ENCODE peak calls at places on chromosomes 4 and X, in four cellular contexts. One of them, this sample, is unnamed.

GRCh38 chr4:82988323-82988832 is 22.2 kb downstream of the LIN54 start:
- DNase-seq in HepG2: no peak
- DNase-seq in GM12878: no peak
- DNase-seq in K562: no peak
- DNase-seq in this sample: no peak

GRCh38 chrX:147637190-147637589 is 274.5 kb upstream of the FMR1 start:
- DNase-seq in HepG2: no peak
- DNase-seq in GM12878: no peak
- DNase-seq in K562: no peak
- DNase-seq in this sample: no peak

GRCh38 chr4:680931-681645 is 6.7 kb downstream of the MYL5 start:
- DNase-seq in HepG2: no peak
- DNase-seq in GM12878: no peak
- DNase-seq in K562: peak
- DNase-seq in this sample: peak

GRCh38 chr4:1775731-1776500 is 17.2 kb upstream of the FGFR3 start:
- DNase-seq in HepG2: peak
- DNase-seq in GM12878: no peak
- DNase-seq in K562: no peak
- DNase-seq in this sample: no peak

GRCh38 chr4:40196724-40197281 is at the start of gene RHOH:
- DNase-seq in HepG2: no peak
- DNase-seq in GM12878: no peak
- DNase-seq in K562: no peak
- DNase-seq in this sample: no peak

GRCh38 chr4:174136013-174136412 is 147.5 kb downstream of the FBXO8 start:
- DNase-seq in HepG2: no peak
- DNase-seq in GM12878: no peak
- DNase-seq in K562: no peak
- DNase-seq in this sample: no peak

GRCh38 chr4:184887947-184888346 is 62.2 kb upstream of the ACSL1 start:
- DNase-seq in HepG2: no peak
- DNase-seq in GM12878: no peak
- DNase-seq in K562: no peak
- DNase-seq in this sample: no peak

GRCh38 chr4:67891645-67892044 is 7.8 kb upstream of the TMPRSS11D start:
- DNase-seq in HepG2: no peak
- DNase-seq in GM12878: no peak
- DNase-seq in K562: no peak
- DNase-seq in this sample: no peak

GRCh38 chr4:125062079-125062478 is 252.7 kb upstream of the FAT4 start:
- DNase-seq in HepG2: no peak
- DNase-seq in GM12878: no peak
- DNase-seq in K562: no peak
- DNase-seq in this sample: no peak

GRCh38 chrX:69109706-69110635 is 55.3 kb downstream of the PJA1 start:
- DNase-seq in HepG2: no peak
- DNase-seq in GM12878: no peak
- DNase-seq in K562: peak
- DNase-seq in this sample: no peak

GRCh38 chrX:34764842-34765241 is 107.8 kb upstream of the TMEM47 start:
- DNase-seq in HepG2: no peak
- DNase-seq in GM12878: no peak
- DNase-seq in K562: no peak
- DNase-seq in this sample: no peak

GRCh38 chr4:48664938-48665337 is 115.1 kb downstream of the FRYL start:
- DNase-seq in HepG2: no peak
- DNase-seq in GM12878: no peak
- DNase-seq in K562: no peak
- DNase-seq in this sample: no peak

GRCh38 chr4:63563288-63564014 is 845.8 kb downstream of the TECRL start:
- DNase-seq in HepG2: no peak
- DNase-seq in GM12878: no peak
- DNase-seq in K562: no peak
- DNase-seq in this sample: no peak

GRCh38 chrX:133702230-133702629 is 283.2 kb downstream of the GPC3 start:
- DNase-seq in HepG2: no peak
- DNase-seq in GM12878: no peak
- DNase-seq in K562: no peak
- DNase-seq in this sample: no peak

GRCh38 chr4:52410971-52411370 is 248.1 kb downstream of the USP46 start:
- DNase-seq in HepG2: no peak
- DNase-seq in GM12878: no peak
- DNase-seq in K562: no peak
- DNase-seq in this sample: no peak

GRCh38 chr4:11632015-11632414 is 203.3 kb upstream of the HS3ST1 start:
- DNase-seq in HepG2: no peak
- DNase-seq in GM12878: no peak
- DNase-seq in K562: no peak
- DNase-seq in this sample: no peak
- TF ChIP-seq TARDBP in HepG2: no peak
- TF ChIP-seq TARDBP in GM12878: no peak
- TF ChIP-seq TARDBP in K562: no peak
- TF ChIP-seq TARDBP in this sample: no peak

GRCh38 chrX:17549005-17549685 is 174.1 kb downstream of the NHS start:
- DNase-seq in HepG2: no peak
- DNase-seq in GM12878: no peak
- DNase-seq in K562: no peak
- DNase-seq in this sample: no peak
- TF ChIP-seq TARDBP in HepG2: no peak
- TF ChIP-seq TARDBP in GM12878: no peak
- TF ChIP-seq TARDBP in K562: no peak
- TF ChIP-seq TARDBP in this sample: no peak

GRCh38 chr4:93184093-93184492 is 644.5 kb upstream of the ATOH1 start:
- DNase-seq in HepG2: no peak
- DNase-seq in GM12878: no peak
- DNase-seq in K562: no peak
- DNase-seq in this sample: no peak
- TF ChIP-seq TARDBP in HepG2: no peak
- TF ChIP-seq TARDBP in GM12878: no peak
- TF ChIP-seq TARDBP in K562: no peak
- TF ChIP-seq TARDBP in this sample: no peak

GRCh38 chrX:30900227-30900626 is 11.2 kb upstream of the TAB3 start:
- DNase-seq in HepG2: no peak
- DNase-seq in GM12878: no peak
- DNase-seq in K562: no peak
- DNase-seq in this sample: no peak
- TF ChIP-seq TARDBP in HepG2: no peak
- TF ChIP-seq TARDBP in GM12878: no peak
- TF ChIP-seq TARDBP in K562: no peak
- TF ChIP-seq TARDBP in this sample: no peak

This sample was measured in HEK293T.